ENCODE peak calls at places on chromosome 13, in six cellular contexts. G is A549, I is breast epithelium, U is uterus, L is ovary, V is HepG2. D is an unnamed sample.

GRCh38 chr13:53017433-53017970 is 11.1 kb upstream of the OLFM4 start:
- DNase-seq in I (no peak), L (no peak), V (no peak), U (no peak), G (no peak), D (no peak)

GRCh38 chr13:113947321-113948033 is 26.4 kb downstream of the C13orf46 start:
- DNase-seq in V (no peak), U (peak; percentile 82), L (peak; percentile 66), I (no peak), G (no peak), D (peak; percentile 70)

GRCh38 chr13:77434289-77434688 is 101.2 kb upstream of the SCEL start:
- DNase-seq in G (no peak), U (no peak), I (no peak), V (no peak), L (no peak), D (no peak)

GRCh38 chr13:42392706-42393572 is 121.0 kb downstream of the AKAP11 start:
- DNase-seq in U (no peak), V (no peak), G (no peak), L (no peak), I (no peak), D (no peak)

GRCh38 chr13:102687520-102687919 is 7.3 kb downstream of the METTL21C start:
- DNase-seq in U (no peak), L (no peak), G (no peak), V (no peak), I (no peak), D (no peak)

GRCh38 chr13:90375851-90376250 is 971.6 kb upstream of the MIR17HG start:
- DNase-seq in U (no peak), V (no peak), I (no peak), G (no peak), L (no peak), D (no peak)

GRCh38 chr13:67736646-67737420 is 506.7 kb upstream of the PCDH9 start:
- DNase-seq in G (peak; percentile 0), V (peak; percentile 5), U (no peak), I (no peak), L (no peak), D (no peak)

GRCh38 chr13:44120814-44121505 is 241.3 kb downstream of the LACC1 start:
- DNase-seq in G (no peak), V (no peak), L (no peak), U (no peak), I (no peak), D (no peak)

GRCh38 chr13:22194106-22194810 is 523.4 kb downstream of the FGF9 start:
- DNase-seq in L (no peak), V (no peak), G (no peak), U (no peak), I (no peak), D (no peak)

GRCh38 chr13:75566658-75567057 is 17.1 kb downstream of the UCHL3 start:
- DNase-seq in V (peak; percentile 31), I (no peak), G (peak; percentile 2), U (no peak), L (no peak), D (no peak)

GRCh38 chr13:90485441-90485840 is 862.0 kb upstream of the MIR17HG start:
- DNase-seq in G (no peak), I (no peak), L (no peak), V (no peak), U (no peak), D (no peak)

GRCh38 chr13:26021516-26021915 is 30.3 kb downstream of the SHISA2 start:
- DNase-seq in L (no peak), U (no peak), I (no peak), G (no peak), V (no peak), D (no peak)

GRCh38 chr13:73273737-73274136 is 214.9 kb downstream of the KLF5 start:
- DNase-seq in G (no peak), U (no peak), L (no peak), V (no peak), I (no peak), D (no peak)

GRCh38 chr13:90455861-90456260 is 891.6 kb upstream of the MIR17HG start:
- DNase-seq in U (no peak), L (no peak), G (no peak), V (no peak), I (no peak), D (no peak)

GRCh38 chr13:101785858-101786257 is 333.4 kb downstream of the ITGBL1 start:
- DNase-seq in U (no peak), I (no peak), L (no peak), G (peak; percentile 17), V (peak; percentile 17), D (no peak)

GRCh38 chr13:31172535-31172934 is 10.8 kb upstream of the HSPH1 start:
- DNase-seq in V (peak; percentile 94), L (no peak), U (no peak), I (no peak), G (peak; percentile 27), D (no peak)

GRCh38 chr13:75691183-75691582 is 55.1 kb downstream of the LMO7 start:
- DNase-seq in I (no peak), L (no peak), G (peak; percentile 33), V (peak; percentile 16), U (no peak), D (no peak)

GRCh38 chr13:26977541-26977940 is 194.1 kb downstream of the USP12 start:
- DNase-seq in U (no peak), I (no peak), G (no peak), V (no peak), L (no peak), D (no peak)

GRCh38 chr13:42266464-42266863 is 5.5 kb upstream of the AKAP11 start:
- DNase-seq in G (no peak), L (no peak), I (no peak), U (no peak), V (no peak), D (no peak)

GRCh38 chr13:23986619-23987018 is 89.3 kb upstream of the C1QTNF9B start:
- DNase-seq in V (no peak), G (no peak), I (no peak), U (no peak), L (no peak), D (no peak)

GRCh38 chr13:39047560-39047959 is 9.3 kb downstream of the NHLRC3 start:
- DNase-seq in V (no peak), I (no peak), L (no peak), G (no peak), U (no peak), D (no peak)

DNA sequence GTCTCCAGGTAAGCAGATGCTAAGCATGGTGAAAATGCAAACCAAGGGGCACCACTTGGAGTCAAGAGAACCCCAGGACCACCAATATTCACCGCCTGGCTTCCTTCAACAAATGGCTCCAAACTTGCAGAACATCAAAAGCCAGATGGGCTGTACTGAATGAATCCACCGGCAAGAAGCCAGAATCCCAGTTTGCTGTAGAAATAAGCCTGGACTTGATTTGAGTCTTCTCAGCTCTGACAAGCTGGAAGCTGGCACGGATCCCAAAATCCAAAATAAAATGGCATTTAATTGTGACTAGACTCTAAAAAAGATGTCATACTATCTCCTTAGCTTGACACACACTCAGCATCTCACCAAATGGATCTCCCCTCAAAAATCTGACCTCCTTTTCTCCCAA is 11.9 kb downstream of the EFNB2 start:
- DNase-seq in G (no peak), V (no peak), I (no peak), U (no peak), L (no peak), D (no peak)
- H3K4me1 ChIP-seq in G (no peaks in the 10 kb centered on the region), V (no peaks in the 10 kb centered on the region), I (peaks cover 5% of the 10 kb centered on the region), U (no peaks in the 10 kb centered on the region), L (no peaks in the 10 kb centered on the region), D (no peaks in the 10 kb centered on the region)

GRCh38 chr13:106561551-106562170 is 6.3 kb downstream of the ARGLU1 start:
- DNase-seq in L (no peak), U (no peak), I (no peak), V (no peak), G (no peak), D (no peak)
- TF ChIP-seq POLR2A in L (no peak), U (no peak), I (no peak), V (no peak), G (no peak), D (no peak)

GRCh38 chr13:98473135-98473791 is 103.6 kb downstream of the STK24 start:
- DNase-seq in U (no peak), I (no peak), V (no peak), L (no peak), G (no peak), D (no peak)
- H3K27ac ChIP-seq in U (no peak overlapping the region), I (no peak overlapping the region), V (peak overlapping the region; percentile 46), L (no peak overlapping the region), G (no peak overlapping the region), D (no peak overlapping the region)

DNA sequence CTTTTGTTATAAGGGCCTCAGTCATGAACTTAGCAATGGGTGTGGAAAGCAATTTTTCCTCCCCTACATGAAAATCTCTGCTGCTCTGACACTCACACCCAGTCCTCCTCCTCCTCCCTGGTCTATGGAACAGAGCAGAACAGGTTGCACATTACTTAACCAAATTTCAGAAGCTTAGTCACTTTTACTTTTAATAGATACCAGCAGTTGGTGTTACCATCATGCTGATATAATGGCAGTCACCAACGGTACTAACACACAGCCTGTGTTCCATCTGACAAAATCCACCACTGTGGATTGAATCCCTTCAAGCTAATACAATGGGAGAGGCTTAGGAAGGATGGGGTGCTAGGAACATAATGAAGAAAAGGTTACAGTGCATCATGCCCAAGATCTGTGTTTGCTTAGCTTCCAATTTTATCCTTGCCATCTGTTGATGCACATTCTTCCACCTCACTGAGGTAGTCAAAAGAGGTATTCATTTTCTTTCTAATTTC is 9.8 kb downstream of the TPT1 start:
- DNase-seq in V (no peak), U (no peak), G (no peak), I (no peak), L (no peak), D (no peak)
- H3K4me1 ChIP-seq in V (peaks cover 82% of the 10 kb centered on the region), U (peaks cover 3% of the 10 kb centered on the region), G (peaks cover 56% of the 10 kb centered on the region), I (no peaks in the 10 kb centered on the region), L (peaks cover 8% of the 10 kb centered on the region), D (no peaks in the 10 kb centered on the region)

DNA sequence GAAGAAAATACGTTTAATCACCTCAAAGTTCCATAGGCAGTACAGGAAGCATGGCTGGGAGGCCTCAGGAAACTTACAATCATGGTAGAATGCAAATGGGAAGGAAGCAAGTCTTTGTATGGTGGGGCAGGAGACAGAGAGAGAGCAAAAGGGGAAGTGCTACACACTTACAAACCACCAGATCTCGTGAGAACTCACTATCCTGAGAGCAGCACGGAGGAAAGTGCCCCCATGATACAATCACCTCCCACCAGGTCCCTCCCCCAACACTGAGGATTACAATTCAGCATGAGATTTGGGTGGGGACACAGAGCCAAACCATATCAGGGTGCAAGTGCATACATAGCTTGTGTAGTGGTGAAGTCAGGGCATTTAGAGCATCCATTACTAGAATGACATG is 92.3 kb upstream of the ANKRD10 start:
- DNase-seq in V (no peak), G (no peak), L (no peak), I (no peak), U (no peak), D (no peak)
- TF ChIP-seq POLR2A in V (no peak), G (no peak), L (no peak), I (no peak), U (no peak), D (no peak)

GRCh38 chr13:57437587-57437986 is 194.0 kb upstream of the PCDH17 start:
- DNase-seq in G (no peak), U (no peak), I (no peak), L (no peak), V (no peak), D (no peak)
- H3K27ac ChIP-seq in G (no peak overlapping the region), U (no peak overlapping the region), I (no peak overlapping the region), L (no peak overlapping the region), V (no peak overlapping the region), D (no peak overlapping the region)